ENCODE peak calls at places on chromosomes 16 and 17, in nine cellular contexts. A is mammary epithelial cell, Y is thoracic aorta, X is progenitor cell of endocrine pancreas, I is MM.1S, S is OCI-LY7, B is AG10803, L is brain microvascular endothelial cell, J is osteocyte. Q is an unnamed sample.

GRCh38 chr16:89695875-89696597 is 5.5 kb downstream of the SPATA2L start:
- DNase-seq in A (no peak), L (no peak), I (no peak), J (no peak), B (no peak), S (no peak), Y (no peak), X (no peak), Q (no peak)

GRCh38 chr17:50839591-50840310 is 4.4 kb downstream of the WFIKKN2 start:
- DNase-seq in X (no peak), J (no peak), L (no peak), B (no peak), I (no peak), Y (no peak), A (no peak), S (no peak), Q (peak)

GRCh38 chr17:35467824-35468223 is 19.3 kb upstream of the SLFN13 start:
- DNase-seq in L (no peak), S (peak), Y (no peak), B (no peak), A (no peak), I (no peak), J (no peak), X (no peak), Q (no peak)

GRCh38 chr16:27625050-27625697 is 75.2 kb downstream of the KATNIP start:
- DNase-seq in J (no peak), S (no peak), B (peak), A (no peak), I (no peak), Y (no peak), L (no peak), X (no peak), Q (no peak)

GRCh38 chr16:25109643-25110042 is 1.9 kb upstream of the LCMT1 start:
- DNase-seq in L (peak), X (no peak), S (no peak), Y (no peak), A (peak), J (no peak), B (peak), I (no peak), Q (no peak)

GRCh38 chr17:6231886-6232767 is 161.9 kb downstream of the WSCD1 start:
- DNase-seq in L (no peak), B (no peak), I (no peak), J (peak), X (no peak), S (no peak), A (peak), Y (no peak), Q (no peak)

GRCh38 chr17:20009052-20009301 is 182 bp upstream of the SPECC1 start:
- DNase-seq in S (no peak), B (no peak), J (no peak), A (no peak), L (no peak), X (no peak), I (no peak), Y (no peak), Q (no peak)

GRCh38 chr16:57355898-57356414 is 2.6 kb upstream of the CCL22 start:
- DNase-seq in L (no peak), A (no peak), B (no peak), X (no peak), Y (no peak), S (no peak), J (peak), I (no peak), Q (no peak)

GRCh38 chr17:10051112-10051511 is 146.0 kb upstream of the RCVRN start:
- DNase-seq in Y (no peak), J (no peak), I (no peak), X (no peak), B (peak), S (no peak), A (no peak), L (no peak), Q (no peak)

GRCh38 chr17:62625184-62625869 is 2.1 kb upstream of the MRC2 start:
- DNase-seq in I (no peak), L (no peak), X (no peak), A (no peak), S (no peak), B (no peak), Y (no peak), J (no peak), Q (peak)

GRCh38 chr16:70438325-70438982 is 446 bp downstream of the ST3GAL2 start:
- DNase-seq in A (no peak), S (no peak), I (no peak), B (no peak), X (peak), J (no peak), Y (no peak), L (no peak), Q (no peak)

GRCh38 chr16:79770244-79771064 is 169.9 kb upstream of the MAF start:
- DNase-seq in B (peak), Y (peak), L (peak), X (peak), I (peak), A (peak), S (peak), J (peak), Q (peak)

GRCh38 chr16:79390481-79391051 is 210.0 kb downstream of the MAF start:
- DNase-seq in X (no peak), S (no peak), J (no peak), Y (no peak), I (no peak), A (no peak), L (no peak), B (no peak), Q (no peak)

GRCh38 chr16:1167276-1168107 is 14.6 kb downstream of the CACNA1H start:
- DNase-seq in Y (no peak), L (no peak), S (no peak), B (no peak), X (no peak), J (no peak), I (no peak), A (no peak), Q (no peak)

GRCh38 chr17:79633154-79633553 is 22.3 kb upstream of the RBFOX3 start:
- DNase-seq in X (peak), B (no peak), Y (no peak), A (no peak), L (no peak), J (peak), S (no peak), I (no peak), Q (no peak)

GRCh38 chr16:85750021-85750826 is 672 bp downstream of the C16orf74 start:
- DNase-seq in X (no peak), S (peak), B (peak), A (peak), J (no peak), Y (no peak), L (no peak), I (no peak), Q (peak)

GRCh38 chr16:976389-976931 is 5.1 kb upstream of the SOX8 start:
- DNase-seq in B (no peak), I (no peak), A (no peak), J (no peak), L (no peak), X (no peak), Y (no peak), S (no peak), Q (no peak)

GRCh38 chr16:84284168-84284722 is 10.4 kb upstream of the WFDC1 start:
- DNase-seq in X (no peak), L (no peak), A (no peak), S (no peak), Y (no peak), B (peak), J (no peak), I (no peak), Q (no peak)

GRCh38 chr16:17607624-17608023 is 136.9 kb upstream of the XYLT1 start:
- DNase-seq in I (no peak), Y (no peak), A (no peak), J (no peak), S (no peak), B (no peak), L (no peak), X (no peak), Q (no peak)

GRCh38 chr16:4537376-4538066 is 1.1 kb downstream of the CDIP1 start:
- DNase-seq in Y (no peak), B (no peak), S (no peak), L (no peak), J (no peak), A (peak), X (peak), I (no peak), Q (no peak)

GRCh38 chr16:1912215-1912543 is 6.0 kb downstream of the HS3ST6 start:
- DNase-seq in J (no peak), S (no peak), A (no peak), I (no peak), Y (no peak), L (no peak), B (no peak), X (no peak), Q (no peak)

GRCh38 chr17:78986048-78986648 is 6.4 kb upstream of the LGALS3BP start:
- DNase-seq in Y (no peak), L (peak), S (peak), I (peak), B (peak), X (no peak), A (no peak), J (no peak), Q (no peak)

GRCh38 chr16:81405702-81406113 is 38.9 kb upstream of the CMIP start:
- DNase-seq in B (peak), S (no peak), Y (no peak), X (peak), A (peak), L (peak), I (no peak), J (no peak), Q (no peak)

GRCh38 chr17:82384730-82385429 is 13.3 kb downstream of the UTS2R start:
- DNase-seq in J (no peak), B (peak), I (peak), L (peak), X (no peak), Y (peak), A (peak), S (peak), Q (no peak)

GRCh38 chr17:29613371-29613837 is 9.3 kb downstream of the CORO6 start:
- DNase-seq in S (peak), I (peak), A (no peak), B (peak), L (peak), Y (peak), X (peak), J (no peak), Q (peak)

GRCh38 chr16:29198231-29198630 is 208.3 kb downstream of the NPIPB11 start:
- DNase-seq in X (no peak), J (peak), S (no peak), L (no peak), Y (no peak), A (no peak), I (no peak), B (no peak), Q (no peak)

GRCh38 chr16:14285542-14286380 is 214.6 kb downstream of the MRTFB start:
- DNase-seq in S (peak), Y (peak), A (peak), B (peak), J (peak), I (peak), X (peak), L (peak), Q (peak)

GRCh38 chr17:57210224-57210553 is 46.1 kb upstream of the MSI2 start:
- DNase-seq in L (no peak), Y (no peak), A (peak), J (no peak), B (no peak), X (no peak), S (no peak), I (no peak), Q (no peak)

GRCh38 chr17:27457731-27458523 is 1.7 kb downstream of the KSR1 start:
- DNase-seq in A (no peak), J (no peak), B (peak), Y (no peak), X (no peak), S (no peak), I (no peak), L (no peak), Q (peak)

GRCh38 chr17:2008332-2009126 is 16.6 kb downstream of the RTN4RL1 start:
- DNase-seq in A (no peak), B (no peak), L (no peak), S (no peak), J (no peak), Y (no peak), I (no peak), X (no peak), Q (no peak)

GRCh38 chr17:66371561-66371960 is 69.1 kb downstream of the PRKCA start:
- DNase-seq in I (no peak), Y (no peak), X (no peak), L (no peak), B (no peak), A (no peak), S (no peak), J (no peak), Q (no peak)

GRCh38 chr17:66372182-66372581 is 69.8 kb downstream of the PRKCA start:
- DNase-seq in J (no peak), A (no peak), L (no peak), Y (no peak), X (no peak), I (no peak), B (no peak), S (no peak), Q (no peak)

GRCh38 chr17:66373079-66373478 is 70.7 kb downstream of the PRKCA start:
- DNase-seq in J (no peak), Y (no peak), A (no peak), S (no peak), X (no peak), I (no peak), B (no peak), L (no peak), Q (no peak)

GRCh38 chr17:66375121-66375520 is 72.7 kb downstream of the PRKCA start:
- DNase-seq in S (peak), A (no peak), I (no peak), Y (no peak), X (no peak), J (no peak), B (no peak), L (no peak), Q (no peak)

DNA sequence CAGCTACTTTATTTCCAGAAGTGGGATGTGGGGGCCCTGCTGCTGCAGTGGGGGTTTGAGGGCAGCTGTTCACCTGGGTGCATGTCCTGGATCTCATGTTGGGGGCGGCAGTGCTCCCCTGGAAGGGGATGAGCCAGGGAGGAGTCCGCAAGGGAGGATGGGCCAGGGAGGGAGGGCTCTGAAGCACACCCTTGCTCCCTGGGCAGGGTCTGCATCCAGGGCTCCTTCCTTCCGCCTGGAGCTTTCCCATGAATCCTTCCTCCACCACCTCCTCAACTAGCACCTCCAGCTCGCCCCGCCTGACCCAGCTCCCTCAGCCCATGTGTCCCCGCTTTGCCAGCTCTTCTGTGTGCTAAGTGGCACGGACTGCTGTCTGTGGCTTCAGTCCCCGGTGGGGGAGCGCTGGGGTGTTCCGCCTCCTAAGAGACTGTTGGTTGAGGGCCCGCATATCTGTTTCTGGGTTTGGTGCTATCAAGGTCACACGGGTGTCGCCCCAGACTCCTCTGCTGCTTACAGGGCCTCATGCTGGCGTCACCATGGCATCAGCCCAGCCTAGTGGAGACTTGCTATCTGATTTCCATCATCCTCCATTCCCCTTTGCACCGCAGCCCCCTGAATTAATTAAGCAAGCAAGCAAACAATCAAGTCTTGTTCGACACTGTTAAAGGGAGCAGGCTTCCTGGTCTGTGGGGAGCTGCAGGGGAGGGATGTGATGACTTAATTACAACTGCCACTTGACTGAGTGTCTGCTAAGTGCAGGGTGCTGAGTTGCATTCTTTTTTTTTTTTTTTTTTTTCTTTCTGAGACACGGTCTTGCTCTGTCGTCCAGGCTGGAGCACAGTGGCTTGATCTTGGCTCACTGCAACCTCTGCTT is 71.8 kb downstream of the PRKCA start:
- DNase-seq in A (no peak), J (no peak), B (no peak), Y (no peak), X (no peak), L (no peak), I (no peak), S (no peak), Q (no peak)
- TF ChIP-seq CTCF in A (no peak), J (no peak), B (no peak), Y (no peak), X (no peak), L (no peak), I (no peak), S (no peak), Q (no peak)

DNA sequence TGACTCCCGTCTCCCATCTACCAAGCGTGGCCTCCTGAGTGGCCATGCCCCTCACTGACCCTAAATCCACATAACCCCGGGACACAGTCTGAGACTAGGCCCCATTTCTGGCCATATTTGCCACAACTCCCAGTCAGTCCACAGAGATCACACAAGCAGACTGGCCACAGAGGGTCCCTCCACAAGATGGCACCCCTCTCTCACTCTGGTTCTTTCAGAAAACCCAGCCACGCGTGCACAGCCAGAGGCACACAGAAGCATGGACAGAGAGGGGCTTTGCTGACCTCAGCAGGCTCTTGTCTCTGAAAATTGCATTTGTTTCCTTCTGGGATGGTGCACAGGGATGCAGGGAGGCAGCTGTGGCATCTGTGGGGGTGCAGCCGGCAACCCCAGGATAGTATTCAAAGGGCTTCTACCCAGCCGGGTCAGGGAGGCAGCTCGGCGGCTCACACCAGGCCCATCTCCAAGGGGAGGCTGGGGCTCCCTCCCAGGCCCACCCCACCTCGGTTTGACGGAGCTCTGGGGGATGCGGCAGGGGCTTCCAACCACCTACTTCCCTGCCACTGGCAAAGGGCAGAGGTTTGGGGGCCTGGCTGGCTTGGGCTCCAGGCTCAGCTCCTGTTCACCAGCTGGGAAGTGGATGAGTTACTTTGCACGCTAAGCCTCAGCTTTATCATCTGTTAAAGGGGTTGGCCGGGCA is 16.8 kb downstream of the DOC2B start:
- DNase-seq in A (peak), Y (no peak), S (peak), I (no peak), L (peak), X (no peak), B (peak), J (no peak), Q (peak)
- TF ChIP-seq CTCF in A (peak), Y (no peak), S (peak), I (no peak), L (peak), X (peak), B (peak), J (peak), Q (no peak)

DNA sequence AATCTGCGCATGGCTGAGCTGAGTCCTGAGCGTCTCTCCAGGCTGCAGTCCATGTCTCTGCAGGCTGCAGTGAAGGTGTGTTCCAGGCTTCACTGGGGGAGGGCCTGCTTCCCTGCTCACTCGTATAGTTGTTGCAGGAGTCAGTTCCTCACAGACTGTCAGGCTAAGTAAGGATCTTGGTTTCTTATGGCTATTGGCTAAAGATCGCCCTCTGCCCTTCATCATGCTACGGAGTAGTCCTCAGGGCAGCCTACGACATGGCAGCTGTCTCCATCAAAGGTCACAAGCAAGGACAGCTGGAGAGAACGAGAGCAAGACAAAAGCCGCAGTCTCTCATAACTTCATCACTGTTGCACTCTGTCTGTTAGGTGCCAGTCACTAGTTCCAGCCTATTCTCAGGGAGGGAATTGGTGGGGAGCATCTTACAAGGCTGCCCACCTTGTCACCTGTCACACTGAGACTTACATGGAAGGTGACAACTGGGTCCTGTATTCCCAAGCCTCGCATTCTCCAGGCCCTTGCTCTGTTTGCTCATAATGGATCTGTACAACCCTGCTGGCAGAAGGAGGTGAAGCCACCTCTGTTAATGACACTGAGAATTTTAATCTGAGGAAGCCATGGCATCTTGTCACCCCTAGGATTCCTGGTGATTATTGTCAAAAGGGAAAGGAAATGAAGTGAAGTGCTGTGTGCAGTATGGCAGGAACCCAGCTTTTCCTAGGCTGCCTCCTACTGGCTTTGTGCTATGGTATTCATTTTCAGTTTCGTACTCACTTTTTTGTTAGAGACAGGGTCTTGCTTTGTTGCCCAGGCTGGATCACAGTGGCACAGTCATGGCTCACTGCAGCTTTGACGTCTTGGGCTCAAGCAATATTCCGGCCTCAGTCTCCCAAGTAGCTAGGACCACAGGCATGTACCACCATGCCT is 43.4 kb downstream of the MFSD11 start:
- DNase-seq in S (peak), A (no peak), X (no peak), J (no peak), Y (no peak), I (peak), L (no peak), B (no peak), Q (no peak)
- TF ChIP-seq CTCF in S (peak), A (peak), X (no peak), J (no peak), Y (no peak), I (peak), L (peak), B (no peak), Q (peak)

GRCh38 chr17:32654351-32654750 is 167.6 kb downstream of the CDK5R1 start:
- DNase-seq in S (no peak), J (no peak), B (no peak), Y (no peak), L (no peak), I (no peak), A (no peak), X (no peak), Q (no peak)
- TF ChIP-seq CTCF in S (no peak), J (no peak), B (no peak), Y (no peak), L (no peak), I (no peak), A (no peak), X (no peak), Q (no peak)

Q was measured in GM13976.